ENCODE peak calls at places on chromosomes 13 and 19, in five cellular contexts. M is CD8-positive, alpha-beta T cell; X is AG04450; J is left lung; C is kidney. R is an unnamed sample.
A peak's percentile ranks its signal among the peaks of the same experiment; 100 is the strongest.

GRCh38 chr19:17244618-17245534 is 843 bp downstream of the NR2F6 start:
- DNase-seq in M (peak; percentile 43), X (no peak), J (peak; percentile 50), C (no peak), R (peak; percentile 42)

GRCh38 chr13:104137416-104137815 is 1071.2 kb upstream of the SLC10A2 start:
- DNase-seq in M (no peak), X (no peak), J (no peak), C (no peak), R (no peak)

GRCh38 chr19:768424-768823 is 17.5 kb downstream of the MISP start:
- DNase-seq in M (no peak), X (peak; percentile 51), J (no peak), C (no peak), R (no peak)

GRCh38 chr19:38433268-38433733 is at the start of gene RYR1:
- DNase-seq in M (peak; percentile 39), X (no peak), J (peak; percentile 69), C (peak; percentile 71), R (peak; percentile 57)

GRCh38 chr19:11125994-11126685 is 29.4 kb downstream of the SPC24 start:
- DNase-seq in M (peak; percentile 73), X (peak; percentile 34), J (peak; percentile 74), C (peak; percentile 86), R (peak; percentile 82)

GRCh38 chr19:13132471-13133166 is 14.6 kb downstream of the NACC1 start:
- DNase-seq in M (peak; percentile 41), X (no peak), J (no peak), C (no peak), R (no peak)

GRCh38 chr13:94128430-94128829 is 351.1 kb downstream of the DCT start:
- DNase-seq in M (no peak), X (no peak), J (no peak), C (no peak), R (peak; percentile 15)

GRCh38 chr13:112783135-112783945 is 93.5 kb downstream of the ATP11A start:
- DNase-seq in M (no peak), X (peak; percentile 47), J (no peak), C (no peak), R (no peak)

GRCh38 chr19:11204943-11205349 is 7.6 kb upstream of the KANK2 start:
- DNase-seq in M (no peak), X (no peak), J (no peak), C (peak; percentile 91), R (no peak)

GRCh38 chr13:109802936-109803335 is 16.6 kb upstream of the IRS2 start:
- DNase-seq in M (no peak), X (no peak), J (no peak), C (no peak), R (no peak)

GRCh38 chr19:17711851-17712250 is 7.4 kb upstream of the MAP1S start:
- DNase-seq in M (no peak), X (no peak), J (no peak), C (no peak), R (no peak)

GRCh38 chr19:43595605-43595998 is 332 bp downstream of the IRGQ start:
- DNase-seq in M (no peak), X (no peak), J (peak; percentile 38), C (no peak), R (no peak)

GRCh38 chr13:46297338-46297737 is 85.6 kb downstream of the LRRC63 start:
- DNase-seq in M (no peak), X (no peak), J (no peak), C (no peak), R (no peak)

GRCh38 chr13:33867472-33867871 is 49.5 kb downstream of the RFC3 start:
- DNase-seq in M (no peak), X (no peak), J (no peak), C (no peak), R (no peak)

GRCh38 chr13:61162636-61163035 is 253.0 kb downstream of the PCDH20 start:
- DNase-seq in M (no peak), X (no peak), J (no peak), C (no peak), R (no peak)

GRCh38 chr13:112885782-112886268 is 83.2 kb upstream of the MCF2L start:
- DNase-seq in M (no peak), X (peak; percentile 68), J (peak; percentile 78), C (peak; percentile 95), R (peak; percentile 94)

GRCh38 chr13:108915095-108915633 is 285.8 kb downstream of the MYO16 start:
- DNase-seq in M (no peak), X (peak; percentile 27), J (no peak), C (no peak), R (no peak)

GRCh38 chr13:31742102-31742695 is 2.9 kb downstream of the RXFP2 start:
- DNase-seq in M (peak; percentile 34), X (peak; percentile 42), J (peak; percentile 55), C (peak; percentile 70), R (peak; percentile 49)

GRCh38 chr19:6464070-6464873 is at the start of gene CRB3:
- DNase-seq in M (peak; percentile 73), X (no peak), J (peak; percentile 89), C (peak; percentile 96), R (peak; percentile 83)

DNA sequence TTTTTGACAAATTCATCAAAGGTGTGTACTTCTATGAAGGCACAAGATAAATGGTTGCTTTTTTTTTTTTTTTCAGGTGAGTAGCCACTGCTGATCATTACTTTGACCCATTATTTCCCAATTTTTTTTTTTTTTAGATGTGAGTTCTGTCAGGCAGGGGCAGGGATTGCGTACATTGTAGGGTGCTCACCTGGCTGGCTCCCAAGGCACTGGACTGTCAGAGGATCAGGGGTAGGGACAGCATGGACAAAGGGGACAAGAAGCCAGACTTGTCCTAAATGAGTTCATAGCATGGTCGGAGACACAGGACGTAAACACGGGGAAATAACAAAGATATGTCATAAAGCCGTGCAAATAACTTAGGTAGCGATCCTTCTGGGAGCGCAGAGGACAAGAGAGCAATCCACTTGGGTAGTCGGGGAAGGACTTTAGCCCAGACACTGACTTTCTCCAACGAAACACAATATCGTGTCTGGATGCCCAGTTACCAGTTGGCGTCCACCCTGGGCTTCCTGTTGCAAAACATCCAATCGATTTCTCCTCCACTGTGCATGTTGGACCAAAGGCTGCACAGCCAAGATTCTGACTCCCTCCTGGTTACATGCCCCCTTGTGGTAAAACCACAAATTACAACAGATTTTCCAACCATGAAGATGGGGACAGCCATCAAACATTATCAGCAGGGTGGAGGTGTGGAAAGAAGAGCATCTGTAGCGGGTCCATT is 27.5 kb upstream of the KATNAL1 start:
- DNase-seq in M (no peak), X (no peak), J (no peak), C (no peak), R (peak; percentile 92)
- TF ChIP-seq CTCF in M (no peak), X (peak; percentile 50), J (peak; percentile 54), C (peak; percentile 46), R (peak; percentile 77)

GRCh38 chr19:58265100-58265499 is 13.7 kb upstream of the ZNF8 start:
- DNase-seq in M (no peak), X (no peak), J (no peak), C (no peak), R (no peak)
- H3K9me3 ChIP-seq in M (peaks cover 55% of the 10 kb centered on the region), X (peaks cover 94% of the 10 kb centered on the region), J (peaks cover 26% of the 10 kb centered on the region), C (peaks cover 53% of the 10 kb centered on the region), R (peaks cover 48% of the 10 kb centered on the region)

GRCh38 chr13:98216135-98216565 is 39.1 kb upstream of the RNF113B start:
- DNase-seq in M (no peak), X (peak; percentile 68), J (peak; percentile 63), C (peak; percentile 89), R (no peak)
- H3K27ac ChIP-seq in M (no peak overlapping the region), X (peak overlapping the region; percentile 77), J (no peak overlapping the region), C (peak overlapping the region; percentile 59), R (no peak overlapping the region)

GRCh38 chr19:5030136-5030820 is 61.4 kb downstream of the KDM4B start:
- DNase-seq in M (no peak), X (no peak), J (no peak), C (no peak), R (no peak)

GRCh38 chr19:5035105-5035761 is 66.3 kb downstream of the KDM4B start:
- DNase-seq in M (no peak), X (no peak), J (no peak), C (no peak), R (no peak)

GRCh38 chr19:5031231-5032100 is 62.6 kb downstream of the KDM4B start:
- DNase-seq in M (peak; percentile 72), X (no peak), J (peak; percentile 81), C (peak; percentile 93), R (peak; percentile 81)

GRCh38 chr19:5030822-5031221 is 61.9 kb downstream of the KDM4B start:
- DNase-seq in M (no peak), X (no peak), J (no peak), C (no peak), R (no peak)

GRCh38 chr19:5032101-5032967 is 63.4 kb downstream of the KDM4B start:
- DNase-seq in M (no peak), X (no peak), J (no peak), C (no peak), R (peak; percentile 47)
- TF ChIP-seq CTCF in M (no peak), X (no peak), J (no peak), C (no peak), R (no peak)

R was measured in right lobe of liver.